ENCODE peak calls at places on chromosomes 6 and 20, in seven cellular contexts. H is H9, O is mesendoderm, A is neuronal stem cell, J is mesenchymal stem cell, K is H1, N is trophoblast cell. M is an unnamed sample. For H3K4me1, the result is how much of the 10 kb centered on the place peaks cover.

GRCh38 chr20:46164166-46164565 is 46.1 kb downstream of the CD40 start:
- DNase-seq in H (no peak), O (peak), A (no peak), J (no peak), K (no peak), N (no peak), M (no peak)

GRCh38 chr20:62793757-62794006 is 2.6 kb upstream of the MRGBP start:
- DNase-seq in H (no peak), O (no peak), A (no peak), J (no peak), K (no peak), N (no peak), M (no peak)

GRCh38 chr6:52416629-52417151 is 3.5 kb upstream of the EFHC1 start:
- DNase-seq in H (no peak), O (peak), A (peak), J (peak), K (no peak), N (peak), M (peak)

GRCh38 chr6:113082691-113083090 is 735.6 kb downstream of the RFPL4B start:
- DNase-seq in H (no peak), O (peak), A (no peak), J (no peak), K (no peak), N (no peak), M (peak)

GRCh38 chr20:6164421-6165341 is 41.9 kb upstream of the FERMT1 start:
- DNase-seq in H (no peak), O (peak), A (no peak), J (no peak), K (no peak), N (no peak), M (no peak)

GRCh38 chr6:46734867-46735719 is at the start of gene PLA2G7:
- DNase-seq in H (peak), O (peak), A (peak), J (peak), K (peak), N (peak), M (no peak)

GRCh38 chr6:21885532-21886089 is 292.1 kb downstream of the SOX4 start:
- DNase-seq in H (no peak), O (peak), A (no peak), J (peak), K (no peak), N (peak), M (peak)

GRCh38 chr6:20117474-20117873 is 94.8 kb downstream of the MBOAT1 start:
- DNase-seq in H (peak), O (peak), A (no peak), J (no peak), K (no peak), N (peak), M (peak)

GRCh38 chr20:12237772-12238171 is 320.1 kb downstream of the BTBD3 start:
- DNase-seq in H (no peak), O (no peak), A (no peak), J (no peak), K (no peak), N (no peak), M (no peak)

GRCh38 chr6:45988635-45989034 is 27.0 kb downstream of the CLIC5 start:
- DNase-seq in H (peak), O (no peak), A (no peak), J (no peak), K (no peak), N (no peak), M (no peak)

GRCh38 chr6:71502961-71503360 is 214.3 kb downstream of the OGFRL1 start:
- DNase-seq in H (no peak), O (no peak), A (no peak), J (no peak), K (no peak), N (no peak), M (no peak)

GRCh38 chr20:57043669-57044268 is 222.7 kb downstream of the BMP7 start:
- DNase-seq in H (no peak), O (no peak), A (no peak), J (no peak), K (no peak), N (no peak), M (no peak)

GRCh38 chr6:141483561-141484061 is 649.1 kb upstream of the GJE1 start:
- DNase-seq in H (no peak), O (no peak), A (no peak), J (peak), K (no peak), N (no peak), M (peak)

GRCh38 chr6:51213806-51214205 is 395.1 kb downstream of the TFAP2B start:
- DNase-seq in H (peak), O (peak), A (no peak), J (no peak), K (peak), N (no peak), M (no peak)

GRCh38 chr6:25202505-25202904 is 76.7 kb upstream of the CARMIL1 start:
- DNase-seq in H (no peak), O (no peak), A (no peak), J (peak), K (no peak), N (no peak), M (peak)

GRCh38 chr6:98832282-98833100 is 1.9 kb upstream of the POU3F2 start:
- DNase-seq in H (no peak), O (no peak), A (peak), J (peak), K (no peak), N (no peak), M (peak)

GRCh38 chr20:46717818-46718541 is 8.5 kb downstream of the SLC2A10 start:
- DNase-seq in H (no peak), O (no peak), A (no peak), J (no peak), K (no peak), N (peak), M (no peak)

GRCh38 chr6:6803180-6803978 is 214.9 kb downstream of the LY86 start:
- DNase-seq in H (no peak), O (no peak), A (no peak), J (no peak), K (no peak), N (peak), M (no peak)

GRCh38 chr20:38870733-38871559 is 55.3 kb upstream of the FAM83D start:
- DNase-seq in H (no peak), O (peak), A (no peak), J (no peak), K (no peak), N (peak), M (peak)

GRCh38 chr20:2900845-2901592 is 27.7 kb downstream of the PTPRA start:
- DNase-seq in H (no peak), O (no peak), A (no peak), J (no peak), K (no peak), N (no peak), M (no peak)

GRCh38 chr6:85126448-85127178 is 323.3 kb upstream of the NT5E start:
- DNase-seq in H (peak), O (peak), A (peak), J (peak), K (peak), N (peak), M (peak)

GRCh38 chr6:155432293-155432692 is 23.3 kb downstream of the NOX3 start:
- DNase-seq in H (no peak), O (no peak), A (no peak), J (no peak), K (no peak), N (no peak), M (peak)

GRCh38 chr6:165847407-165848098 is 184.5 kb upstream of the PDE10A start:
- DNase-seq in H (no peak), O (no peak), A (no peak), J (peak), K (no peak), N (peak), M (peak)
- H3K18ac ChIP-seq in H (no peak), O (no peak), A (no peak), J (no peak), K (no peak), N (no peak), M (no peak)

DNA sequence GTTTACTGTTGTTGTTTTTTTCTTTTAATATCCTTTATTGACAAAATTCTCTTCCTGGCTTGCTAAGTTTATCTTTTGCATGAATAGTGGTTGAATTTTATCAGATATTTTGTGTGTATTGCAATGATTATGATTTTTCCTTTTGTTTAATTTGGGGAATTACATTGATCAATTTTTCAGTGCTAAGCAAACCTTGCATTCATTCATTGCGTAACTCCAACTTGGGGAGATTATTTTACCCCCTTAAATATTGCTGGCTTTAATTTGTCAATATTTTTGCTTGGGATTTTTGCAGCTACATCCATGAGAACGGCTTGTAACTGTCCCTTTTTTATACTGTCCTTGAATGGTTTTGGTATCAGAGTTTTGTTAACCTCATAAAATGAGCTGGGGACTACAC is 63.4 kb downstream of the SERAC1 start:
- DNase-seq in H (no peak), O (no peak), A (no peak), J (no peak), K (no peak), N (no peak), M (no peak)
- H3K4me2 ChIP-seq in H (no peak), O (no peak), A (no peak), J (no peak), K (no peak), N (no peak), M (no peak)

GRCh38 chr20:1118336-1119127 is at the start of gene PSMF1:
- DNase-seq in H (peak), O (peak), A (peak), J (peak), K (peak), N (peak), M (peak)
- H3K4me1 ChIP-seq in H (under half), O (under half), A (under half), J (under half), K (under half), N (under half), M (under half)

DNA sequence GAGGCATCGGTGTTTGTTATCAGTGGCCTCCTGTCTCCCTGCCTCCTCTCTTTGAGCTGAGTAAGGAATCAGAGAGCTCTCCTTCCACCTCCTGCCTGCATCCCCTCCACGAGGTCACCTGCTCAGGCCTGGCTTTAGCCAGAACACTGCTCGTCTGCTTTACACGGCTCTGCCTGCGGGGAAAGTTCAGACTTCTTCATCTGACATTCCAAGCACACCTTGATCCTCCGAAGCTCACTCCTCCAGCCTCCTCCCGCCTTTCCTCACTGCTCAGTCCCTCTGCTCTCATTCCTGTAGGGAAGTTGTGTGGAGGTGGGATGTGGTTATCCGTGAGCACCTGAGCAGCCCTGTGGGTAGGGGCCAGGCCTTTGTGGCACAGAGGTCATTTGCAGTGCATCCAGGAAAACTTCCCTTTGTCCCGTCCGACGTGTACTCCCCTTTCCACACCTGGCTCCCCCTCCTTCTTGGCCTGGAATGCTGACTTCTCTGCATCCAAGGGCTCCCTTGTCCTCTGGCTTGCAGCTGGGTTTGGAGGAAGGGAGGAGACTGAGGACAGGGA is 12.8 kb upstream of the CCDC167 start:
- DNase-seq in H (peak), O (peak), A (no peak), J (no peak), K (peak), N (peak), M (no peak)
- H3K18ac ChIP-seq in H (no peak), O (no peak), A (peak), J (no peak), K (peak), N (no peak), M (no peak)

DNA sequence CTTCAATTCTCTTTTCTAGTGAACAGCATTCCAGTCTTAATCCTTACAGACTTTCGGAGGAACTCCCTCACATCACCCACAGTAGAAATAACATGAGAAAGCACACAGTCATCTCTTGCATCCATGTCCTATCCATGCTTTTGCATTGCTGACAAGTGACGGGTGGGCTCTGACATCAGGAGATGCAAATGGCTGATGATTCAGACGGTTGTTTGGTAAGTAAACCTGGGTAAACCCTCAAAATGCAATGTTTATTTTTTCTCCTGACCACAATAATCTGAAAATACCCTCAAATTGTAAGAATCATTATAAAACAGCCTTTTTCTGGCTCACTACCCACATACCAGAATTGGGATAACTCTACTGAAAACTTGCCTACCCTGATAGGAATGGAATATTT is 792.0 kb downstream of the MAFB start:
- DNase-seq in H (no peak), O (no peak), A (no peak), J (peak), K (no peak), N (no peak), M (peak)
- H3K4me2 ChIP-seq in H (no peak), O (no peak), A (no peak), J (no peak), K (no peak), N (no peak), M (no peak)

DNA sequence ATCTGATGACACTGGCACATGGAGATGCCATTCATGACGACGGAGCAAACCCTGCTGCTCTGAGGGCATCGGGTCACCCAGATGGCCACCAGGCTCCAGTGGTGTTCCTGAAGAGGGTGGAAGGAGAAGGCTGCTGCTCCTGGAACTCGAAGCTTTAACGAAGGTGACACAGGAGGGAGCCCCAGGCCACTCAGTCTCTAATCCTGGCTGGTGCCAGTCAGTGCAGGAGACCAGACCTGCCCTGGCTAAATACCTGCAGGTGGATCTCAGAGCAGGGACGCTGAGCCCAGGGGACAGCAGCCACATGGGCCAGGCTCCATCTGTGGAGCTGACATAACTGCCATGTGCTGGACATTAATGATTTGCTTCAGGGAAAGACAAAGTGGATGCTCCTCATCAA is 90.4 kb downstream of the FAM50B start:
- DNase-seq in H (no peak), O (no peak), A (no peak), J (no peak), K (no peak), N (no peak), M (no peak)
- H3K4me1 ChIP-seq in H (under half), O (under half), A (under half), J (under half), K (under half), N (under half), M (under half)